ENCODE peak calls at places on chromosomes 7 and 10, in eight cellular contexts. N is germinal center, V is WTC11, U is fibroblast of mammary gland, D is fibroblast of the conjunctiva, E is glomerular endothelial cell, O is right cardiac atrium, C is NCI-H345. Z is an unnamed sample.
A peak's percentile ranks its signal among the peaks of the same experiment; 100 is the strongest.

GRCh38 chr10:33352154-33352553 is 17.7 kb upstream of the NRP1 start:
- DNase-seq in E (no peak), N (no peak), U (peak; percentile 79), C (no peak), D (no peak), O (no peak), V (no peak), Z (no peak)

GRCh38 chr7:106986450-106986977 is 58.0 kb upstream of the PRKAR2B start:
- DNase-seq in O (no peak), E (no peak), V (no peak), D (no peak), U (no peak), C (no peak), N (no peak), Z (no peak)

GRCh38 chr10:51937736-51938135 is 238.3 kb upstream of the CSTF2T start:
- DNase-seq in D (peak; percentile 53), N (no peak), U (peak; percentile 89), E (no peak), V (no peak), O (no peak), C (no peak), Z (no peak)

GRCh38 chr10:86020139-86020538 is 346.5 kb downstream of the GRID1 start:
- DNase-seq in D (no peak), N (no peak), O (no peak), V (no peak), U (no peak), E (no peak), C (no peak), Z (no peak)

GRCh38 chr7:139560678-139561077 is 37.2 kb downstream of the CLEC2L start:
- DNase-seq in D (no peak), C (peak; percentile 98), O (peak; percentile 68), E (no peak), U (no peak), V (no peak), N (no peak), Z (no peak)

GRCh38 chr10:44293842-44294241 is 91.1 kb downstream of the CXCL12 start:
- DNase-seq in U (peak; percentile 93), E (no peak), O (no peak), D (peak; percentile 46), C (no peak), V (no peak), N (no peak), Z (no peak)

GRCh38 chr7:151113344-151114150 is 27.3 kb downstream of the AGAP3 start:
- DNase-seq in D (no peak), V (peak; percentile 42), C (no peak), E (no peak), N (no peak), O (no peak), U (peak; percentile 57), Z (no peak)

GRCh38 chr7:99028261-99028971 is 115.5 kb downstream of the SMURF1 start:
- DNase-seq in V (no peak), N (no peak), D (no peak), O (peak; percentile 48), U (no peak), E (no peak), C (no peak), Z (no peak)

Z was measured in NK-92 treated with Interleukin-12 subunit alpha and Interleukin-12 subunit beta, amount 100 ng/mL, for 24 hours.